ENCODE peak calls at places on chromosomes 16 and 17, in four cellular contexts. Y is H1, T is uterus, J is heart left ventricle. N is an unnamed sample.

GRCh38 chr17:71184716-71185115 is 936.1 kb upstream of the SOX9 start:
- DNase-seq in J (no peak), Y (no peak), T (no peak), N (no peak)

GRCh38 chr16:73771676-73772075 is 524.9 kb upstream of the PSMD7 start:
- DNase-seq in Y (no peak), J (no peak), T (no peak), N (no peak)

GRCh38 chr17:44847581-44847980 is at the start of gene HIGD1B:
- DNase-seq in Y (no peak), T (no peak), J (no peak), N (no peak)

GRCh38 chr16:24348511-24349290 is 92.6 kb downstream of the CACNG3 start:
- DNase-seq in Y (no peak), T (no peak), J (no peak), N (no peak)

GRCh38 chr16:89373355-89374110 is 116.8 kb downstream of the ANKRD11 start:
- DNase-seq in J (no peak), Y (no peak), T (peak), N (no peak)

GRCh38 chr16:86930001-86930400 is 351.7 kb downstream of the FOXL1 start:
- DNase-seq in J (no peak), T (no peak), Y (no peak), N (no peak)

GRCh38 chr16:4461250-4462085 is 13.0 kb downstream of the NMRAL1 start:
- DNase-seq in J (no peak), Y (no peak), T (no peak), N (no peak)

GRCh38 chr17:4718276-4718675 is 7.8 kb downstream of the ARRB2 start:
- DNase-seq in Y (no peak), T (no peak), J (no peak), N (no peak)

GRCh38 chr17:56633681-56634080 is 40.2 kb downstream of the NOG start:
- DNase-seq in Y (no peak), T (no peak), J (no peak), N (no peak)

GRCh38 chr16:35150805-35151312 is 1691.4 kb downstream of the TP53TG3F start:
- DNase-seq in T (no peak), J (no peak), Y (no peak), N (no peak)

GRCh38 chr16:75837681-75838080 is 111.4 kb upstream of the CPHXL start:
- DNase-seq in T (no peak), J (no peak), Y (no peak), N (no peak)

GRCh38 chr17:77107506-77108433 is 33.0 kb upstream of the SEC14L1 start:
- DNase-seq in Y (no peak), T (peak), J (no peak), N (peak)

GRCh38 chr17:29070795-29071194 is 27.9 kb downstream of the PIPOX start:
- DNase-seq in J (no peak), Y (no peak), T (no peak), N (no peak)

GRCh38 chr16:17647879-17648649 is 177.3 kb upstream of the XYLT1 start:
- DNase-seq in J (no peak), Y (no peak), T (no peak), N (no peak)

GRCh38 chr16:23378921-23379320 is 74.1 kb downstream of the COG7 start:
- DNase-seq in J (no peak), T (no peak), Y (no peak), N (no peak)

GRCh38 chr17:78718575-78719209 is 63.4 kb downstream of the CYTH1 start:
- DNase-seq in Y (no peak), T (no peak), J (no peak), N (no peak)

GRCh38 chr17:78532922-78533640 is 44.1 kb downstream of the DNAH17 start:
- DNase-seq in J (no peak), Y (no peak), T (no peak), N (no peak)

GRCh38 chr16:25854141-25854540 is 162.4 kb downstream of the HS3ST4 start:
- DNase-seq in Y (no peak), J (no peak), T (no peak), N (no peak)

GRCh38 chr17:80352216-80352895 is 62.6 kb upstream of the ENDOV start:
- DNase-seq in J (no peak), Y (no peak), T (no peak), N (no peak)

GRCh38 chr16:57798953-57799618 is 3.2 kb downstream of the KIFC3 start:
- DNase-seq in T (no peak), Y (no peak), J (peak), N (no peak)

GRCh38 chr16:3045758-3046505 is 429 bp upstream of the MMP25 start:
- DNase-seq in Y (no peak), T (no peak), J (peak), N (peak)

GRCh38 chr17:74259667-74260524 is 14.1 kb upstream of the DNAI2 start:
- DNase-seq in T (no peak), J (no peak), Y (no peak), N (no peak)

GRCh38 chr16:52597772-52598483 is 51.0 kb upstream of the TOX3 start:
- DNase-seq in T (no peak), Y (no peak), J (no peak), N (no peak)

GRCh38 chr16:17328971-17329370 is 141.8 kb downstream of the XYLT1 start:
- DNase-seq in T (peak), J (no peak), Y (no peak), N (no peak)

GRCh38 chr17:41992576-41992975 is 24.7 kb downstream of the DNAJC7 start:
- DNase-seq in Y (no peak), T (no peak), J (no peak), N (no peak)

GRCh38 chr16:13919683-13920509 is at the start of gene ERCC4:
- DNase-seq in J (peak), Y (peak), T (peak), N (peak)
- TF ChIP-seq POLR2A in J (peak), Y (no peak), T (peak), N (peak)

DNA sequence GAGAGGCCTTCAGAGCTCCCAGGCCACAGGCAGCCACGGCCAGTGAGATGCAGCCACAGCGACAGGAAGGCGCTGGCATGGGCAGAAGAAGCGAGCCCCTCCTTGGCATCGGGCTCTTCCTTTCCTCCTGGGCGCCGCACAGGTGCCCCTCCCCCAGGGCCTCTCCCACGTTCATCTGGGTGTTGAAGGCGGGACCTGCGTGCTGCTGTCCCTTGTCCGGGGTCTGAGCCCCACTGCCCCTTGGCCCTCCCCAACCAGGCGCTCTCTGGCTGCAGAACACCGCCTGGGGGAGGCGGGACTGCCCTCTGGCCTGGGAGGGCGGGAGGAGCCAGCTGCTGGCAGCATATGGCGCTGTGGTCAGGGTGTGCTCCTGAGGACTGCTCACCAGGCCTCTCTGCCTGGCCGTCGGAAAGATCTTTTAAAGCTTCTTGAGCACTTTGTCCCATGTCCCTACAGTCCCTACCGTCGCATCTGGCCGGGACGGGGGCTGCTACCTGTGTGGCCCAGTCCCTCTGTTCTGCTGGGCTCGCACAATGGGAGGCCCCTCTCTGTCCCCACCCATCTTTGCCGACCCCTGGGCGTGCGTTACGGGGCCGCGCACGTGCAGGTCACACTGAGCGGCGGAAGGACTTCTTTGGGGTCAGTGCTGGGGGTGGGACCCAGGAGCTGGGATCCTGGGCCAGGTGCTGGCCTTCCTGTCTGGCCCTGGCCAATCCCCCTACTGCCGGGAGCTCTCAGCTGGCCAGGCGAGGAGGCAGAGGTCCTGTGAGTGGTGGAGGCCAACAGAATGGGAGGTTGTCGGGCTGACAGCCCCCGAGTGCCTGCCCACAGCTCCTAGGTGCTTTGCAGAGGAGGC is 1.7 kb downstream of the SLC25A10 start:
- DNase-seq in Y (no peak), J (no peak), T (no peak), N (no peak)
- TF ChIP-seq POLR2A in Y (no peak), J (no peak), T (no peak), N (no peak)

DNA sequence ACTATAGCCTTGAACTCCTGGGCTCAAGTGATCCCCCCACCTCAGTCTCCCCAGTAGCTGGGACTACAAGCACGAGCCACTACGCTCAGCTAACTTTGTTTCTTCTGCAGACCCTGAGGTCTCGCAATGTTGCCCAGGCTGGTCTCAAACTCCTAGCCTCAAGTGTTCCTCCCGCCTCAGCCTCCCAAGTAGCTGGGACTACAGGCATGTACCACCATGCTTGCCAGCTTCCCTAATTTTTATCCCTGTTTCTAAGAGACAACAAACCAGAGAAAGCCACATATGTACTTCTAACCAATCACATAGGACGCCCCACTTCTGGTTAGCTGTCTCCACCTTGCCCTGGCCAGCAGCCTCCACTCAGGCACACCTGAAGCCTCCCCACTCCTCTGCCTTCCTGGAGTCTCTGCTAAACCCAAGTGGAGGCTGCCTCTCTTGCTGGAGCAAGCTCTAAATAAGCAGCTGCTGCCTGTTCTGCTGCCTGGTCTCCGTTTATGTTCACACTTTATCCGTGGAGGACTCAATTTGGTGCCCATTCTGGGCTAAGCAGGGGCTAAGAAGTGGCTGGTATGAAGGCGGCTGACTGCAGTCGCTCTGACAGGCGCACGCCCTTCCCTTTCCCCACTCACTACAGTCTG is 24.7 kb downstream of the NSMCE1 start:
- DNase-seq in T (no peak), J (no peak), Y (no peak), N (no peak)
- TF ChIP-seq POLR2A in T (no peak), J (no peak), Y (no peak), N (no peak)

DNA sequence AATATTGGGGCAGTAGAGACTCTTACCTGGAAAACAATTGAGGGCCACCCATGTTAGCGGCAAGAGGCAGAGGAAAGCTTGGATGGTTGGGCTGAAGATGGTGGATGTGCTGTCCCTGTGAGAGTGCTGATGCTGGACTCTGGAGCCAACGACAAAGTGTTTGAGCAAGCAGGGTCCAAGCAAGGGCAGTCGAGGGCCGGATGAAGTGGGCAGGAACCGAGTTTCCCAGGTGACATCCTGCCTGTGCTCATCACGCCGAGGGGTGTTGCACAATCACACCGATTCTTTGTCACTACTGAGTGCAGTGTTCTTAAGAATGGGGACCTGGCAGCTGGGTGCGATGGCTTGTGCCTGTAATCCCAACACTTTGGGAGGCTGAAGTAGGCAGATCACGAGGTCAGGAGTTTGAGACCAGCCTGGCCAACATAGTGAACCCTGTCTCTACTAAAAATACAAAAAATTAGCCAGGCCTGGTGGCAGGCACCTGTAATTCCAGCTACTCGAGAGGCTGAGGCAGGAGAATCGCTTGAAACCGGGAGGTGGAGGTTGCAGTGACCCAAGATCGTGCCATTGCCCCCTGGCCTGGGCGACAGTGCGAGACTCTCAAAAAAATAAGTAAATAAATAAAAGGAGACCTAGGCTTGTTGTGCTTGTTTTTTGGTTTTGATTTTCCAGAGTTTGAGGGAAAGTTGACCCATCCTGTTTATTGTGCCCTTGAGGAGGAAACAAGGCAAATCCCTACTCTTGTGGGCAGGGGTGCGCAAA is 6.1 kb downstream of the PYCARD start:
- DNase-seq in J (no peak), T (no peak), Y (no peak), N (no peak)
- TF ChIP-seq POLR2A in J (no peak), T (no peak), Y (peak), N (peak)

GRCh38 chr17:81557276-81558114 is 5.3 kb upstream of the FAAP100 start:
- DNase-seq in T (no peak), J (no peak), Y (no peak), N (no peak)
- TF ChIP-seq POLR2A in T (no peak), J (no peak), Y (no peak), N (no peak)

GRCh38 chr17:31559647-31560501 is 168.4 kb downstream of the RAB11FIP4 start:
- DNase-seq in J (peak), T (no peak), Y (no peak), N (no peak)

GRCh38 chr17:31564291-31564690 is 172.8 kb downstream of the RAB11FIP4 start:
- DNase-seq in T (no peak), Y (no peak), J (no peak), N (no peak)

GRCh38 chr17:31562447-31562846 is 171.0 kb downstream of the RAB11FIP4 start:
- DNase-seq in T (no peak), J (no peak), Y (no peak), N (no peak)

GRCh38 chr17:31560836-31561235 is 169.4 kb downstream of the RAB11FIP4 start:
- DNase-seq in T (no peak), Y (no peak), J (no peak), N (no peak)

GRCh38 chr17:31561469-31562412 is 170.3 kb downstream of the RAB11FIP4 start:
- DNase-seq in T (no peak), J (no peak), Y (no peak), N (no peak)
- TF ChIP-seq POLR2A in T (no peak), J (no peak), Y (no peak), N (no peak)

N was measured in GM12892.